ENCODE peak calls at places on chromosomes 1 and 21, in nine cellular contexts. One of them, this sample, is unnamed. For H3K27me3, H3K9me2 and H3K4me1, the result is how much of the 10 kb centered on the place peaks cover.

GRCh38 chr1:223811634-223812101 is 34.1 kb downstream of the TP53BP2 start:
- DNase-seq in MM.1S: peak
- DNase-seq in GM23248: peak
- DNase-seq in HCT116: peak
- DNase-seq in GM23338: peak
- DNase-seq in hepatocyte: no peak
- DNase-seq in Karpas-422: peak
- DNase-seq in PC-9: no peak
- DNase-seq in SK-N-SH: peak
- DNase-seq in this sample: peak

GRCh38 chr1:1264868-1265272 is 8.8 kb downstream of the UBE2J2 start:
- DNase-seq in MM.1S: no peak
- DNase-seq in GM23248: peak
- DNase-seq in HCT116: no peak
- DNase-seq in GM23338: peak
- DNase-seq in hepatocyte: no peak
- DNase-seq in Karpas-422: no peak
- DNase-seq in PC-9: peak
- DNase-seq in SK-N-SH: peak
- DNase-seq in this sample: peak

GRCh38 chr1:5858246-5858645 is 134.0 kb downstream of the NPHP4 start:
- DNase-seq in MM.1S: no peak
- DNase-seq in GM23248: no peak
- DNase-seq in HCT116: no peak
- DNase-seq in GM23338: no peak
- DNase-seq in hepatocyte: no peak
- DNase-seq in Karpas-422: no peak
- DNase-seq in PC-9: no peak
- DNase-seq in SK-N-SH: no peak
- DNase-seq in this sample: no peak

GRCh38 chr1:232998138-232998537 is 47.7 kb downstream of the NTPCR start:
- DNase-seq in MM.1S: no peak
- DNase-seq in GM23248: no peak
- DNase-seq in HCT116: no peak
- DNase-seq in GM23338: no peak
- DNase-seq in hepatocyte: no peak
- DNase-seq in Karpas-422: no peak
- DNase-seq in PC-9: no peak
- DNase-seq in SK-N-SH: no peak
- DNase-seq in this sample: no peak

GRCh38 chr1:216054593-216054992 is 368.7 kb downstream of the USH2A start:
- DNase-seq in MM.1S: no peak
- DNase-seq in GM23248: no peak
- DNase-seq in HCT116: no peak
- DNase-seq in GM23338: no peak
- DNase-seq in hepatocyte: no peak
- DNase-seq in Karpas-422: no peak
- DNase-seq in PC-9: no peak
- DNase-seq in SK-N-SH: no peak
- DNase-seq in this sample: no peak

GRCh38 chr1:47361380-47361779 is 27.8 kb downstream of the CMPK1 start:
- DNase-seq in MM.1S: no peak
- DNase-seq in GM23248: no peak
- DNase-seq in HCT116: no peak
- DNase-seq in GM23338: no peak
- DNase-seq in hepatocyte: no peak
- DNase-seq in Karpas-422: no peak
- DNase-seq in PC-9: no peak
- DNase-seq in SK-N-SH: no peak
- DNase-seq in this sample: no peak

GRCh38 chr1:19416145-19416544 is 69.2 kb downstream of the CAPZB start:
- DNase-seq in MM.1S: no peak
- DNase-seq in GM23248: peak
- DNase-seq in HCT116: no peak
- DNase-seq in GM23338: no peak
- DNase-seq in hepatocyte: no peak
- DNase-seq in Karpas-422: no peak
- DNase-seq in PC-9: no peak
- DNase-seq in SK-N-SH: no peak
- DNase-seq in this sample: peak

GRCh38 chr1:38009088-38009840 is 3.3 kb upstream of the UTP11 start:
- DNase-seq in MM.1S: no peak
- DNase-seq in GM23248: peak
- DNase-seq in HCT116: no peak
- DNase-seq in GM23338: peak
- DNase-seq in hepatocyte: peak
- DNase-seq in Karpas-422: no peak
- DNase-seq in PC-9: peak
- DNase-seq in SK-N-SH: no peak
- DNase-seq in this sample: no peak

GRCh38 chr1:209815931-209816338 is 10.0 kb upstream of the IRF6 start:
- DNase-seq in MM.1S: no peak
- DNase-seq in GM23248: no peak
- DNase-seq in HCT116: no peak
- DNase-seq in GM23338: peak
- DNase-seq in hepatocyte: no peak
- DNase-seq in Karpas-422: no peak
- DNase-seq in PC-9: peak
- DNase-seq in SK-N-SH: no peak
- DNase-seq in this sample: no peak

GRCh38 chr21:15045017-15045416 is 19.8 kb downstream of the NRIP1 start:
- DNase-seq in MM.1S: no peak
- DNase-seq in GM23248: no peak
- DNase-seq in HCT116: no peak
- DNase-seq in GM23338: no peak
- DNase-seq in hepatocyte: no peak
- DNase-seq in Karpas-422: no peak
- DNase-seq in PC-9: no peak
- DNase-seq in SK-N-SH: no peak
- DNase-seq in this sample: no peak

GRCh38 chr1:173914366-173914871 is 2.7 kb downstream of the SERPINC1 start:
- DNase-seq in MM.1S: peak
- DNase-seq in GM23248: peak
- DNase-seq in HCT116: peak
- DNase-seq in GM23338: peak
- DNase-seq in hepatocyte: peak
- DNase-seq in Karpas-422: peak
- DNase-seq in PC-9: peak
- DNase-seq in SK-N-SH: peak
- DNase-seq in this sample: peak

GRCh38 chr1:43034195-43034658 is 75.6 kb upstream of the SLC2A1 start:
- DNase-seq in MM.1S: no peak
- DNase-seq in GM23248: no peak
- DNase-seq in HCT116: no peak
- DNase-seq in GM23338: no peak
- DNase-seq in hepatocyte: no peak
- DNase-seq in Karpas-422: no peak
- DNase-seq in PC-9: no peak
- DNase-seq in SK-N-SH: no peak
- DNase-seq in this sample: peak

GRCh38 chr21:33289199-33289819 is 23.1 kb downstream of the IL10RB start:
- DNase-seq in MM.1S: no peak
- DNase-seq in GM23248: no peak
- DNase-seq in HCT116: no peak
- DNase-seq in GM23338: no peak
- DNase-seq in hepatocyte: no peak
- DNase-seq in Karpas-422: no peak
- DNase-seq in PC-9: no peak
- DNase-seq in SK-N-SH: no peak
- DNase-seq in this sample: no peak

DNA sequence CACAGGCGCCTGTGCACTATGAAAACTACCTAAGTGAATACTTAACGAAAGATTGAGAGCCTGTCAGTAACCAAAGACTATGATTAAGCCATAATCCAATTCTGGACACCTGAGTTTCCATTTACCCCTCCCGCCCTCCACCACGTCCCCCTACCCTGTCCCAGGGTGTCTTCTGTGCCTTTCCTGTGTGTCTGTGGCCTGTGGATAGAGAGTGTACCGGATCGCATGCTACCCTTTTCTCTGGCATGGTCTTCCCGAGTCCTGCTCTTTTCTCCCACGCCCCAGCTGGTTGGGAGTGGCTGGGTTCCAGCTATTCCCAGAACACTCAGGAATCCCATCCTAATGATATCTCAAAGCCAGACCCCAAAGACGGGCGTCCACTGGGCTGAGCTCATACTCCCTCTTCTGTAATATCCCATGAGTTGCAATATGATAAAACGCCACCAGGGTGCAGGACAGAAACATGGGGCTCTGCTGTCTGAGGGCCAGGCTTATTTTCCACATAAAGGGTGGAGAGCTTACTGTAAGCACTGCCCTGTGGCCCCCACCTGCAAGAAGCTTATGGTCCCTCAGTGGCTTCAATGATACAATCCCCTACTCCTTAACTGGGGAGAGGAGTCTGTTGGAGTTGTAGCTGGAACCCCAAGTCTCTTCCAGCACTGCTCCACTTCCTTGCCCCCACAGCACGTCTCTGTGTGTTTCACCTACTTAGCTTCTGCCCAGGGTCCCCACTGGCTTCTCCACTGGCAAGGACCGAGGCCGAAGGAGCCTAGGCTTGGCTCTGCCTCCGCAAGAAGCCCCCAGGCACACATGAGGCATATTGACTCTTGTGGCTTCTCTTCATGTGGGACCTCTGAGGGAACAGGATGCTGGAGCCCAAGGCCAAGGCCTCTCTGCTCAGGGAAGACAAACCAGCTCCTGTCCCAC is 17.6 kb upstream of the ALX3 start:
- DNase-seq in MM.1S: peak
- DNase-seq in GM23248: peak
- DNase-seq in HCT116: peak
- DNase-seq in GM23338: peak
- DNase-seq in hepatocyte: peak
- DNase-seq in Karpas-422: peak
- DNase-seq in PC-9: peak
- DNase-seq in SK-N-SH: peak
- DNase-seq in this sample: peak
- H3K27me3 ChIP-seq in MM.1S: under half
- H3K27me3 ChIP-seq in GM23248: under half
- H3K27me3 ChIP-seq in HCT116: under half
- H3K27me3 ChIP-seq in GM23338: under half
- H3K27me3 ChIP-seq in hepatocyte: half or more
- H3K27me3 ChIP-seq in Karpas-422: under half
- H3K27me3 ChIP-seq in PC-9: under half
- H3K27me3 ChIP-seq in SK-N-SH: under half
- H3K27me3 ChIP-seq in this sample: under half

DNA sequence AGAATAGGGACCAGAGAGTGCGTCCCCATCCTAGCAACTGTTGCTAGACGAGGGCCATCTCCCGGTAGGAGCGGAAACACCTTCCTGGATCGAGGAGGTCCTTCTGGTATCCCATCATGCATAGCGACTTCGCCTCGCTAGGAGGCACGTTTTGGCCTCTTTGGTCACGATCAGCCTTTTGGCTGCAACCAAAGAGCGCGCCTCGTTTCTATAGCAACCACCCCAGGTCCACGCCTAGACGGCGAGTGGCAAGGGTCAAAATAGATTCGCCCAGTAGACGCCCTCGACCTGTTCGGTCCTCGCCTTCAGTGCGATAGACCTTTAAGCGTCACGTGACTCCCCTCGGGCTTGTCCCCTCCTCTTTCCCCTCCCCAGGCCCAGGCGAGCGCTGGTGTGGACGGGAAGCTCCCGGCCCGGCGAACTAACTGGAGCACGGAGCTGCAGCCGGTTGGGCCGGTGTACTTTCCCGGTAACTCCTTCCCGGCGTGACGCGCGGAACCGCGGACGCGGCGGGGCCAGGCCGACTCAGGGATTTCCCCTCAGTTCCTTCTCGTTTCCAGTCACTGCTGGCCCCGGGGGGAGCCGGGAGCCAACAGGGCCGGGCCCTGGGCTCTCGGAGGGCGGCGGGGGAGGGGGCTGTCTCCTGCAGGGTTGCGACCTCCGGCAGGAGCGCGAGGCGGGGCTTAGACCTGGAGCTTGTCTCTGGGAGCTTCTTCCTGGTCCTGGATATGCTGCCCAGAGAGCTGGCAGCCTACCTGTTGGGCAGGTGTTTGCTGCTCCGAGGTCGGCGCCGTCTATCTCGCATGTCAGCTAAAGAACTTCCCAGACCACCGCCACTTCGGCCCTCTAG is at the start of gene DNAJC16:
- DNase-seq in MM.1S: peak
- DNase-seq in GM23248: peak
- DNase-seq in HCT116: peak
- DNase-seq in GM23338: peak
- DNase-seq in hepatocyte: peak
- DNase-seq in Karpas-422: peak
- DNase-seq in PC-9: peak
- DNase-seq in SK-N-SH: peak
- DNase-seq in this sample: peak
- H3K9me2 ChIP-seq in MM.1S: under half
- H3K9me2 ChIP-seq in GM23248: under half
- H3K9me2 ChIP-seq in HCT116: under half
- H3K9me2 ChIP-seq in GM23338: under half
- H3K9me2 ChIP-seq in hepatocyte: under half
- H3K9me2 ChIP-seq in Karpas-422: under half
- H3K9me2 ChIP-seq in PC-9: under half
- H3K9me2 ChIP-seq in SK-N-SH: under half
- H3K9me2 ChIP-seq in this sample: under half

DNA sequence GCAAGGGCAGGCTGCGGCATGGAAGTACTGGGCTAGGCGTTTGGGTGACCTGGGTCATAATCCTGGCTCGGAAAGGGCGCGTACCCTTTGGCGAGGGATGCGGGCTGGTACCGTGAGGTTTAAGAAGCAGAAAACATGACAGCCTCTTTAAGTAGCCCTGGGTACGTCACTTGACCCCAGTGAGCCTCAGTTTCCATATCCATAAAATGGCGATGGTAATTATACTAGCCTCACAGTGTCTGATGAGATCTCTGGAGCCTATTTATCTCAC is 700 bp downstream of the PIGV start:
- DNase-seq in MM.1S: no peak
- DNase-seq in GM23248: no peak
- DNase-seq in HCT116: no peak
- DNase-seq in GM23338: no peak
- DNase-seq in hepatocyte: no peak
- DNase-seq in Karpas-422: no peak
- DNase-seq in PC-9: no peak
- DNase-seq in SK-N-SH: no peak
- DNase-seq in this sample: no peak
- H3K4me1 ChIP-seq in MM.1S: under half
- H3K4me1 ChIP-seq in GM23248: under half
- H3K4me1 ChIP-seq in HCT116: under half
- H3K4me1 ChIP-seq in GM23338: under half
- H3K4me1 ChIP-seq in hepatocyte: under half
- H3K4me1 ChIP-seq in Karpas-422: half or more
- H3K4me1 ChIP-seq in PC-9: under half
- H3K4me1 ChIP-seq in SK-N-SH: under half
- H3K4me1 ChIP-seq in this sample: under half

DNA sequence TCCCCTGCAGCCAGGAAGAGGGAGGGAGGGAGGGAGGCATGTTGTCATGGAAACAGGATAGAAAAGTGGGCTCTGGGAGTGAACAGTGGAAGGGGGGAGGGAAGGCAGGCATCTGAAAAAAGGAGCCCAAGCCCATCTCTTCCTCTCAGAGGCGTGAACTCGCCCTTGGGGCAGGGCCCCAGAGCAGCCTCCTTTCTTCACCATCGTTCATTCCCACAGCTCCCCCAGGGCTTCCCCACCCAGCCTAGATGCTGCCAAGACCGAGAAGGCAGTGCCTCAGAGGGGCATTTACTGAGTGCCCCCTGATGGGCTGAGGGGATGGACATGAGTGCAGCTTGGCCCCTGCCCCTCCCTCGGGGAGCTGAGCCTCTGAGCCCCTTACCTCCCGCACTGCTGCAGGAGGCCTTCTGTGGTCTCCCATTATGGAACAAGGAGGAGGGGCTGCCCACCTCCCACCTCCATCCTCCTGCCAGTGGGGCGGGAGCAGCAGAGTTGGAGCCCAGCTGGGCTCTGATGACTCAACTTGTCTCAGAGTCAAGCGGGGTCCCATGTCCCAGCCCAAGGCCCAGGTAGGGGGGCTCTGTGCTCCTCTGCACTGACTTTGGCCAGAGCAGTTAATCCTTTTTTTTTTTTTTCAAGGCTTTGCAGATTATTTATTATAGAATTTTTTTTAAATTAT is 39.1 kb upstream of the KIF21B start:
- DNase-seq in MM.1S: no peak
- DNase-seq in GM23248: no peak
- DNase-seq in HCT116: no peak
- DNase-seq in GM23338: peak
- DNase-seq in hepatocyte: no peak
- DNase-seq in Karpas-422: no peak
- DNase-seq in PC-9: no peak
- DNase-seq in SK-N-SH: no peak
- DNase-seq in this sample: no peak
- H3K27me3 ChIP-seq in MM.1S: under half
- H3K27me3 ChIP-seq in GM23248: under half
- H3K27me3 ChIP-seq in HCT116: under half
- H3K27me3 ChIP-seq in GM23338: under half
- H3K27me3 ChIP-seq in hepatocyte: under half
- H3K27me3 ChIP-seq in Karpas-422: under half
- H3K27me3 ChIP-seq in PC-9: under half
- H3K27me3 ChIP-seq in SK-N-SH: under half
- H3K27me3 ChIP-seq in this sample: half or more

This sample was measured in PC-3.